ENCODE peak calls at places on chromosomes 13 and 19, in four cellular contexts. N, J, A and Y are unnamed samples.

GRCh38 chr19:6060600-6061391 is 49.5 kb downstream of the RFX2 start:
- DNase-seq in N (no peak), J (no peak), A (peak; percentile 51), Y (peak; percentile 58)

GRCh38 chr19:294819-295686 is 3.9 kb upstream of the PLPP2 start:
- DNase-seq in N (peak; percentile 55), J (peak; percentile 13), A (peak; percentile 38), Y (no peak)

GRCh38 chr13:52744842-52745241 is 5.2 kb upstream of the CNMD start:
- DNase-seq in N (no peak), J (no peak), A (no peak), Y (no peak)

GRCh38 chr19:18603255-18603957 is 3.2 kb downstream of the CRLF1 start:
- DNase-seq in N (no peak), J (no peak), A (no peak), Y (no peak)

GRCh38 chr13:87884874-87885273 is 213.7 kb downstream of the SLITRK5 start:
- DNase-seq in N (peak; percentile 22), J (no peak), A (no peak), Y (no peak)

GRCh38 chr19:45995715-45996385 is 583 bp downstream of the CCDC61 start:
- DNase-seq in N (no peak), J (no peak), A (no peak), Y (no peak)

GRCh38 chr13:97165527-97166425 is 56.4 kb upstream of the MBNL2 start:
- DNase-seq in N (no peak), J (no peak), A (no peak), Y (no peak)

GRCh38 chr19:53004242-53004641 is 9.5 kb upstream of the ERVV-1 start:
- DNase-seq in N (no peak), J (no peak), A (no peak), Y (no peak)

GRCh38 chr19:46728208-46728607 is 11.3 kb upstream of the PRKD2 start:
- DNase-seq in N (no peak), J (no peak), A (no peak), Y (no peak)

GRCh38 chr13:48818495-48818961 is 157.2 kb upstream of the FNDC3A start:
- DNase-seq in N (no peak), J (no peak), A (no peak), Y (no peak)

GRCh38 chr13:44197791-44198770 is 175.5 kb upstream of the SERP2 start:
- DNase-seq in N (peak; percentile 36), J (no peak), A (no peak), Y (no peak)

GRCh38 chr13:95341441-95341840 is 40.2 kb upstream of the ABCC4 start:
- DNase-seq in N (no peak), J (no peak), A (no peak), Y (no peak)

GRCh38 chr13:52665325-52665724 is 12.7 kb downstream of the SUGT1 start:
- DNase-seq in N (peak; percentile 9), J (peak; percentile 20), A (no peak), Y (no peak)

GRCh38 chr19:50419580-50420035 is 870 bp downstream of the SPIB start:
- DNase-seq in N (no peak), J (peak; percentile 89), A (no peak), Y (no peak)

GRCh38 chr19:16400911-16401675 is 70.7 kb downstream of the EPS15L1 start:
- DNase-seq in N (no peak), J (no peak), A (no peak), Y (no peak)

GRCh38 chr19:15623711-15624318 is 8.8 kb downstream of the CYP4F8 start:
- DNase-seq in N (no peak), J (no peak), A (no peak), Y (no peak)

GRCh38 chr19:45747513-45747912 is 14.3 kb downstream of the MEIOSIN start:
- DNase-seq in N (no peak), J (no peak), A (no peak), Y (no peak)

GRCh38 chr13:101985321-101985720 is 416.5 kb downstream of the FGF14 start:
- DNase-seq in N (no peak), J (no peak), A (no peak), Y (no peak)

GRCh38 chr19:52967772-52968171 is 5.1 kb upstream of the ZNF816 start:
- DNase-seq in N (no peak), J (no peak), A (no peak), Y (no peak)

GRCh38 chr13:79528759-79529191 is 47.8 kb downstream of the NDFIP2 start:
- DNase-seq in N (no peak), J (no peak), A (no peak), Y (no peak)

GRCh38 chr13:47426126-47426849 is 529.4 kb upstream of the HTR2A start:
- DNase-seq in N (no peak), J (no peak), A (no peak), Y (no peak)

GRCh38 chr19:853014-853553 is 981 bp downstream of the ELANE start:
- DNase-seq in N (no peak), J (no peak), A (no peak), Y (no peak)

GRCh38 chr13:74290324-74290773 is 156.1 kb upstream of the KLF12 start:
- DNase-seq in N (peak; percentile 87), J (peak; percentile 88), A (peak; percentile 69), Y (peak; percentile 11)

GRCh38 chr19:52785506-52785905 is 1.1 kb downstream of the ZNF600 start:
- DNase-seq in N (no peak), J (no peak), A (no peak), Y (no peak)

GRCh38 chr19:17576758-17577532 is 21.5 kb downstream of the COLGALT1 start:
- DNase-seq in N (peak; percentile 97), J (no peak), A (no peak), Y (no peak)

GRCh38 chr19:17581211-17581874 is 25.9 kb downstream of the COLGALT1 start:
- DNase-seq in N (no peak), J (no peak), A (no peak), Y (no peak)

GRCh38 chr19:17577698-17578097 is 22.2 kb downstream of the COLGALT1 start:
- DNase-seq in N (no peak), J (no peak), A (no peak), Y (no peak)

GRCh38 chr19:17580470-17581000 is 25.1 kb downstream of the COLGALT1 start:
- DNase-seq in N (no peak), J (no peak), A (no peak), Y (no peak)

GRCh38 chr19:17579523-17580244 is 24.2 kb downstream of the COLGALT1 start:
- DNase-seq in N (peak; percentile 73), J (peak; percentile 91), A (no peak), Y (no peak)
- H3K27ac ChIP-seq in N (no peak overlapping the region), J (no peak overlapping the region), A (no peak overlapping the region), Y (no peak overlapping the region)

GRCh38 chr13:42753697-42754096 is 27.7 kb upstream of the FAM216B start:
- DNase-seq in N (no peak), J (no peak), A (no peak), Y (no peak)

GRCh38 chr13:42752731-42753130 is 28.7 kb upstream of the FAM216B start:
- DNase-seq in N (no peak), J (no peak), A (no peak), Y (no peak)

GRCh38 chr13:42747399-42747873 is 33.9 kb upstream of the FAM216B start:
- DNase-seq in N (no peak), J (no peak), A (no peak), Y (no peak)

GRCh38 chr13:42751693-42752092 is 29.7 kb upstream of the FAM216B start:
- DNase-seq in N (no peak), J (no peak), A (no peak), Y (no peak)

GRCh38 chr13:42750858-42751257 is 30.5 kb upstream of the FAM216B start:
- DNase-seq in N (no peak), J (no peak), A (no peak), Y (no peak)
- H3K4me1 ChIP-seq in N (no peaks in the 10 kb centered on the region), J (no peaks in the 10 kb centered on the region), A (no peaks in the 10 kb centered on the region), Y (no peaks in the 10 kb centered on the region)

DNA sequence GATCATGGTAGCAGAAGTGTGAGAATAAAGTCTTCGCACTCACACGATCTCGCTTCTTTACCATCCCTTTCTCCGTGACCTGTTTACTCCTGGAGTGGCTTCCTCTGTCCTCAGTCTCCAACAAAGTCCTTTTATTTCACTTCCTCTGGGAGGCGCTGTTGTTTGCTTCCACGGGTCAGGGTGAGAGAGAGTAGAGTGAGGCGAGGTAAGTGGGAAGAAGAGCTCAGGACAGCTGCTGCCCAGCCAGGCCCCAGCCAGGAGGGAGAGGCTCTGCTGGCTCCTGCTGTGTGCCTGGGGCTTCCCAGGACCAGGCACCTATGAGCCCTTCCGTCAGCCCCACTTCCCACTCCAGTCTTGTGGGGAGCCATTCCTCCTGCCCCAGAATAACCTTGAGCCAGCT is 242.1 kb downstream of the FGF9 start:
- DNase-seq in N (peak; percentile 25), J (no peak), A (no peak), Y (no peak)
- H3K27ac ChIP-seq in N (no peak overlapping the region), J (no peak overlapping the region), A (no peak overlapping the region), Y (no peak overlapping the region)

GRCh38 chr19:31350693-31351211 is 1.5 kb upstream of the TSHZ3 start:
- DNase-seq in N (peak; percentile 81), J (no peak), A (no peak), Y (no peak)

GRCh38 chr19:31350033-31350692 is 927 bp upstream of the TSHZ3 start:
- DNase-seq in N (no peak), J (no peak), A (no peak), Y (no peak)

GRCh38 chr19:31352296-31352781 is 3.1 kb upstream of the TSHZ3 start:
- DNase-seq in N (no peak), J (no peak), A (no peak), Y (no peak)

GRCh38 chr19:31352782-31353651 is 3.8 kb upstream of the TSHZ3 start:
- DNase-seq in N (no peak), J (no peak), A (no peak), Y (no peak)

GRCh38 chr19:31351212-31352193 is 2.3 kb upstream of the TSHZ3 start:
- DNase-seq in N (peak; percentile 48), J (no peak), A (no peak), Y (no peak)
- H3K4me1 ChIP-seq in N (peaks cover 13% of the 10 kb centered on the region), J (no peaks in the 10 kb centered on the region), A (peaks cover 22% of the 10 kb centered on the region), Y (peaks cover 48% of the 10 kb centered on the region)